ENCODE peak calls at places on chromosomes 16 and 17, in seven cellular contexts. U, P, K, Y, O, Z and X are unnamed samples. For H3K4me1, the result is how much of the 10 kb centered on the place peaks cover.

GRCh38 chr16:24508614-24509013 is 30.8 kb upstream of the RBBP6 start:
- DNase-seq in U (no peak), P (no peak), K (no peak), Y (no peak), O (no peak), Z (peak), X (no peak)

GRCh38 chr16:72974142-72974769 is 73.7 kb downstream of the ZFHX3 start:
- DNase-seq in U (no peak), P (peak), K (no peak), Y (no peak), O (no peak), Z (no peak), X (peak)

GRCh38 chr16:51049678-51050378 is 101.2 kb downstream of the SALL1 start:
- DNase-seq in U (no peak), P (no peak), K (no peak), Y (no peak), O (no peak), Z (no peak), X (no peak)

GRCh38 chr17:1515640-1516402 is 591 bp downstream of the INPP5K start:
- DNase-seq in U (peak), P (peak), K (peak), Y (peak), O (peak), Z (peak), X (peak)

GRCh38 chr16:68404736-68405345 is 43.5 kb downstream of the SMPD3 start:
- DNase-seq in U (no peak), P (no peak), K (no peak), Y (no peak), O (no peak), Z (no peak), X (peak)

GRCh38 chr16:10846213-10846998 is 27.8 kb upstream of the TVP23A start:
- DNase-seq in U (no peak), P (no peak), K (no peak), Y (no peak), O (no peak), Z (no peak), X (no peak)

GRCh38 chr17:19336938-19337711 is 25.4 kb downstream of the B9D1 start:
- DNase-seq in U (no peak), P (no peak), K (peak), Y (peak), O (peak), Z (no peak), X (peak)

GRCh38 chr17:28379814-28380571 is 8.5 kb downstream of the SARM1 start:
- DNase-seq in U (no peak), P (no peak), K (no peak), Y (no peak), O (no peak), Z (peak), X (no peak)

GRCh38 chr16:81315271-81316175 is 761 bp downstream of the GAN start:
- DNase-seq in U (peak), P (peak), K (peak), Y (peak), O (peak), Z (peak), X (peak)

GRCh38 chr17:48541574-48542113 is 3.3 kb downstream of the HOXB2 start:
- DNase-seq in U (no peak), P (no peak), K (peak), Y (peak), O (peak), Z (peak), X (no peak)

GRCh38 chr16:9139965-9140364 is 48.5 kb downstream of the HAPSTR1 start:
- DNase-seq in U (no peak), P (no peak), K (no peak), Y (peak), O (no peak), Z (peak), X (no peak)

GRCh38 chr16:90046971-90047713 is 27.9 kb upstream of the DBNDD1 start:
- DNase-seq in U (no peak), P (peak), K (peak), Y (peak), O (peak), Z (no peak), X (peak)

GRCh38 chr16:57315401-57315800 is 30.9 kb upstream of the PLLP start:
- DNase-seq in U (no peak), P (no peak), K (no peak), Y (no peak), O (no peak), Z (no peak), X (no peak)

GRCh38 chr16:23134274-23134673 is 15.0 kb downstream of the USP31 start:
- DNase-seq in U (peak), P (no peak), K (peak), Y (no peak), O (peak), Z (no peak), X (no peak)

GRCh38 chr17:41894791-41895331 is 23.9 kb downstream of the ACLY start:
- DNase-seq in U (no peak), P (no peak), K (no peak), Y (no peak), O (peak), Z (no peak), X (no peak)

GRCh38 chr17:43940630-43941029 is 1.6 kb downstream of the PPY start:
- DNase-seq in U (no peak), P (no peak), K (no peak), Y (peak), O (no peak), Z (no peak), X (no peak)

GRCh38 chr17:10295728-10296343 is 77.0 kb downstream of the MYH13 start:
- DNase-seq in U (peak), P (peak), K (peak), Y (peak), O (peak), Z (peak), X (no peak)

GRCh38 chr16:28543072-28543471 is 4.3 kb upstream of the NUPR1 start:
- DNase-seq in U (peak), P (no peak), K (peak), Y (no peak), O (no peak), Z (no peak), X (peak)

GRCh38 chr16:57938484-57938883 is 32.4 kb downstream of the CNGB1 start:
- DNase-seq in U (no peak), P (no peak), K (no peak), Y (no peak), O (no peak), Z (no peak), X (no peak)

GRCh38 chr17:82339634-82340580 is 6.3 kb upstream of the SECTM1 start:
- DNase-seq in U (no peak), P (no peak), K (no peak), Y (no peak), O (no peak), Z (no peak), X (no peak)

GRCh38 chr17:49438439-49438861 is 23.8 kb upstream of the PHB1 start:
- DNase-seq in U (no peak), P (no peak), K (no peak), Y (peak), O (no peak), Z (no peak), X (no peak)

GRCh38 chr16:72426416-72426815 is 254.5 kb upstream of the PMFBP1 start:
- DNase-seq in U (no peak), P (no peak), K (no peak), Y (no peak), O (no peak), Z (no peak), X (no peak)

GRCh38 chr16:17416461-17417221 is 54.1 kb downstream of the XYLT1 start:
- DNase-seq in U (peak), P (peak), K (peak), Y (no peak), O (no peak), Z (no peak), X (no peak)

GRCh38 chr17:27545562-27546229 is 85.3 kb upstream of the LGALS9 start:
- DNase-seq in U (no peak), P (peak), K (no peak), Y (no peak), O (no peak), Z (no peak), X (no peak)

GRCh38 chr17:66302761-66303626 is 581 bp downstream of the PRKCA start:
- DNase-seq in U (peak), P (peak), K (peak), Y (peak), O (peak), Z (peak), X (peak)

GRCh38 chr16:3472878-3473595 is 22.3 kb downstream of the C16orf90 start:
- DNase-seq in U (no peak), P (no peak), K (no peak), Y (no peak), O (no peak), Z (no peak), X (no peak)

GRCh38 chr17:78838574-78839005 is 2.0 kb downstream of the USP36 start:
- DNase-seq in U (peak), P (peak), K (peak), Y (no peak), O (no peak), Z (no peak), X (peak)
- H3K4me3 ChIP-seq in U (no peak), P (no peak), K (no peak), Y (no peak), O (no peak), Z (peak), X (no peak)

GRCh38 chr16:67163903-67164558 is 514 bp upstream of the HSF4 start:
- DNase-seq in U (peak), P (no peak), K (no peak), Y (peak), O (no peak), Z (no peak), X (no peak)
- H3K4me1 ChIP-seq in U (under half), P (under half), K (half or more), Y (under half), O (under half), Z (under half), X (half or more)

GRCh38 chr17:5121186-5121841 is 5.5 kb downstream of the USP6 start:
- DNase-seq in U (no peak), P (no peak), K (peak), Y (no peak), O (no peak), Z (no peak), X (peak)

GRCh38 chr17:5122586-5123342 is 6.9 kb downstream of the USP6 start:
- DNase-seq in U (no peak), P (peak), K (peak), Y (peak), O (no peak), Z (no peak), X (peak)

GRCh38 chr17:5126719-5127488 is 11.1 kb downstream of the USP6 start:
- DNase-seq in U (peak), P (no peak), K (no peak), Y (no peak), O (no peak), Z (no peak), X (no peak)

GRCh38 chr17:5120036-5120435 is 4.2 kb downstream of the USP6 start:
- DNase-seq in U (no peak), P (no peak), K (peak), Y (no peak), O (no peak), Z (no peak), X (no peak)

GRCh38 chr17:5123343-5124124 is 7.7 kb downstream of the USP6 start:
- DNase-seq in U (peak), P (peak), K (no peak), Y (no peak), O (no peak), Z (no peak), X (peak)
- H3K4me3 ChIP-seq in U (peak), P (peak), K (no peak), Y (peak), O (no peak), Z (no peak), X (peak)

GRCh38 chr17:40340327-40340726 is 24.2 kb downstream of the GJD3 start:
- DNase-seq in U (no peak), P (no peak), K (no peak), Y (no peak), O (no peak), Z (no peak), X (no peak)

GRCh38 chr17:40340880-40341807 is 23.4 kb downstream of the GJD3 start:
- DNase-seq in U (peak), P (peak), K (peak), Y (peak), O (peak), Z (peak), X (peak)

GRCh38 chr17:40337351-40337750 is 27.2 kb downstream of the GJD3 start:
- DNase-seq in U (no peak), P (no peak), K (no peak), Y (no peak), O (no peak), Z (no peak), X (no peak)

GRCh38 chr17:40338058-40338457 is 26.5 kb downstream of the GJD3 start:
- DNase-seq in U (no peak), P (no peak), K (no peak), Y (no peak), O (no peak), Z (no peak), X (no peak)

DNA sequence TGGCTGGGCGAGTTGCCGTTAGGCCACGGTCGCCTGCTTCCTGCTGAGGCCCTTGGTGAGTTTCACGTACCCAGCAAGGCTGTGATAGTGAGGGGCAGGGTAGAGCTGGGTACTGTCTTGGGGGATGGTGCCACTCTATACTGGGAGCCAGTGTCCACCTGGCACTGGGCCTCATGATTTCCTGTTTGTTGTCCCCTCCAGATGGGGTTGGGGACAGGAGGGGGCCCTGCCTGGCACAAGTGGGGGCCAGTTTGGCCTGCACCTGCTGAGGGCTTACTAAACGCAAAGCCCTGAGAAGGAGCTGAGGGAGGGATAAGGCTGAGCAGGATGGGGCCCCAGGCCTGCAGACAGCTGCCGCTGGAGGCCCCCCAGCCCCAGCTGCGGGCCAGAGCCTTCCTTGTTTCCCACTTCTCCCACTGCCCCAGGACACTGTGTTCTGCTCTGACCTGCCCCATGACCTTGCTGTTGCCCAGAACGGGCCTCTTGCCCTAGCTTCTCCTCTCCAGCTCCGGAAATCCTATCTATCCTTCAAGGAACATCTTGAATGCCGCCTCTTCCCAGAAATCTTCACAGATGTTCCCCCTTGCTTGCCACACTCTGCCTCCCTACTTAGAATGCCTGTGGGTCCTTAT is 25.4 kb downstream of the GJD3 start:
- DNase-seq in U (no peak), P (no peak), K (peak), Y (no peak), O (no peak), Z (no peak), X (no peak)
- H3K4me1 ChIP-seq in U (under half), P (under half), K (half or more), Y (under half), O (under half), Z (under half), X (half or more)

GRCh38 chr17:62073993-62074392 is 8.9 kb upstream of the MED13 start:
- DNase-seq in U (no peak), P (no peak), K (no peak), Y (no peak), O (no peak), Z (no peak), X (no peak)
- H3K4me3 ChIP-seq in U (no peak), P (no peak), K (no peak), Y (no peak), O (no peak), Z (no peak), X (no peak)

DNA sequence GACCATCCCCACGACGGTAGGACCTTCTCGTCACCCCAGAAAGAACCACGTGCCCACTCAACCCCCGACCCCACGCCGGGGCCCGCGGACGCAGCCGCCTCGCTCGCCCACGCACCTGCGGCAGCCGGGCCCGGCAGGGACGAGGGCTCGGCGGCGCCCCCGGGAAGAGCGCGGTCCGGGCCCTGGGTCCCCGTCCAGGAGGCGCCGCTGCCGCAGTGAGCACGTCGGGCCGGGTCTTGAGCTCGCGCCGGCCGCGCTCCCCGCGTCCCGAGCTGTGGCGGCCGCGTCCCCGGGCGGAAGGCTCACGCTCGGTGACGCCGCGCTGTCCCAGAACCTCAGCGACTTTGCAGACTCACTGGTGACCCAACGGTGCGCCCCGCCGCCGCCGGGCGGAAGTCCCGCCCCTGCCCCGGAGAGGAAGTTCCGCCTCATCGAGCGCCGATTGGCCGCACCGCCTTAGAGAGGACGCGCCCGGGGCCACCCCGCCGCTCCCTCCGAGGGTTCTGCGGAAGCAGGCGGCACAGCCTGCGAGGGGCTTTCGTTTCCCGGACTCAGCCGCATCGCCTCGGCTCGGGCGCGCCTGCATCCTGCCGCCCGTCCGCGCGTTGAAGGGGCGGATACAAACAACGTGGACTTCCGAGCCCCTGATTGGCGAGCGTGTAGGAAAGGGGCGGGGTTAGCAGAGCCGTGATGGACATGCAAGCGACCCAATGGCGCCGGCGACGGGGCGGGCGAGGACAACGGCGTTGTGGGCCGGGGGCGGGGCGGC is 793 bp upstream of the RAB40C start:
- DNase-seq in U (peak), P (peak), K (peak), Y (peak), O (peak), Z (peak), X (peak)
- H3K4me1 ChIP-seq in U (under half), P (under half), K (half or more), Y (under half), O (under half), Z (half or more), X (half or more)